ENCODE peak calls at places on chromosomes 16 and 17, in five cellular contexts. H is HS-5, W is GM04503, R is right lobe of liver, N is NCI-H1930. K is an unnamed sample.

GRCh38 chr17:65794572-65794971 is 233.1 kb upstream of the AXIN2 start:
- DNase-seq in W (no peak), R (no peak), N (no peak), H (no peak), K (no peak)

GRCh38 chr16:26859086-26859485 is 207.6 kb upstream of the C16orf82 start:
- DNase-seq in W (no peak), H (no peak), R (no peak), N (no peak), K (no peak)

GRCh38 chr16:72894291-72895151 is 153.4 kb downstream of the ZFHX3 start:
- DNase-seq in N (no peak), W (no peak), R (no peak), H (no peak), K (no peak)

GRCh38 chr16:84378567-84378966 is 10.2 kb downstream of the ATP2C2 start:
- DNase-seq in N (no peak), W (no peak), R (no peak), H (no peak), K (no peak)

GRCh38 chr17:59154721-59155438 is at the start of gene SKA2:
- DNase-seq in R (peak), N (peak), H (peak), W (no peak), K (no peak)

GRCh38 chr17:47267354-47267828 is 13.8 kb downstream of the ITGB3 start:
- DNase-seq in W (peak), N (no peak), R (no peak), H (peak), K (no peak)

GRCh38 chr16:88287219-88287618 is 95.5 kb upstream of the ZNF469 start:
- DNase-seq in H (no peak), R (no peak), W (no peak), N (no peak), K (no peak)

GRCh38 chr17:12973496-12974318 is 44.1 kb downstream of the ELAC2 start:
- DNase-seq in R (no peak), W (no peak), N (no peak), H (no peak), K (no peak)

GRCh38 chr16:56227936-56228335 is 36.6 kb downstream of the GNAO1 start:
- DNase-seq in W (no peak), N (no peak), H (no peak), R (no peak), K (no peak)

GRCh38 chr17:33725675-33726271 is 432.7 kb upstream of the ASIC2 start:
- DNase-seq in H (no peak), W (no peak), N (no peak), R (peak), K (no peak)

GRCh38 chr17:42857389-42857788 is 6.4 kb downstream of the AOC3 start:
- DNase-seq in W (no peak), N (no peak), H (no peak), R (no peak), K (no peak)

GRCh38 chr16:50602531-50603205 is 54.5 kb downstream of the NKD1 start:
- DNase-seq in R (peak), N (no peak), W (no peak), H (no peak), K (no peak)

GRCh38 chr17:56150631-56151030 is 2.6 kb upstream of the ANKFN1 start:
- DNase-seq in N (no peak), H (no peak), R (no peak), W (no peak), K (no peak)

GRCh38 chr17:4605826-4606225 is 21.5 kb downstream of the SMTNL2 start:
- DNase-seq in H (no peak), R (no peak), N (no peak), W (no peak), K (no peak)

GRCh38 chr16:84929421-84930297 is 81.7 kb downstream of the ZDHHC7 start:
- DNase-seq in H (no peak), W (no peak), R (peak), N (no peak), K (no peak)

GRCh38 chr17:7856081-7856791 is 1.1 kb downstream of the NAA38 start:
- DNase-seq in H (no peak), N (no peak), R (peak), W (no peak), K (no peak)

K was measured in keratinocyte.